ENCODE peak calls at places on chromosomes 5 and 9, in four cellular contexts. One of them, this sample, is unnamed.

GRCh38 chr5:128271859-128272446 is 188.4 kb downstream of the SLC12A2 start:
- DNase-seq in Panc1: peak
- DNase-seq in stomach: no peak
- DNase-seq in transverse colon: no peak
- DNase-seq in this sample: no peak

GRCh38 chr5:128287740-128288139 is 204.2 kb downstream of the SLC12A2 start:
- DNase-seq in stomach: no peak
- DNase-seq in Panc1: no peak
- DNase-seq in transverse colon: no peak
- DNase-seq in this sample: no peak

GRCh38 chr5:122362361-122362760 is 50.3 kb downstream of the SNCAIP start:
- DNase-seq in Panc1: no peak
- DNase-seq in stomach: no peak
- DNase-seq in transverse colon: no peak
- DNase-seq in this sample: no peak

GRCh38 chr5:142722146-142722545 is 36.3 kb upstream of the FGF1 start:
- DNase-seq in transverse colon: no peak
- DNase-seq in stomach: no peak
- DNase-seq in Panc1: no peak
- DNase-seq in this sample: no peak

GRCh38 chr5:127865273-127865672 is 162.1 kb downstream of the CCDC192 start:
- DNase-seq in Panc1: no peak
- DNase-seq in stomach: no peak
- DNase-seq in transverse colon: no peak
- DNase-seq in this sample: no peak

GRCh38 chr9:15735083-15735974 is 182.5 kb downstream of the CCDC171 start:
- DNase-seq in transverse colon: no peak
- DNase-seq in stomach: no peak
- DNase-seq in Panc1: peak
- DNase-seq in this sample: no peak

GRCh38 chr5:40333459-40334241 is 346.1 kb upstream of the PTGER4 start:
- DNase-seq in stomach: no peak
- DNase-seq in transverse colon: no peak
- DNase-seq in Panc1: no peak
- DNase-seq in this sample: no peak

GRCh38 chr5:135828793-135829150 is 5.7 kb upstream of the SLC25A48 start:
- DNase-seq in Panc1: no peak
- DNase-seq in transverse colon: no peak
- DNase-seq in stomach: no peak
- DNase-seq in this sample: no peak

GRCh38 chr9:134066546-134066922 is 1.3 kb downstream of the BRD3 start:
- DNase-seq in stomach: peak
- DNase-seq in transverse colon: no peak
- DNase-seq in Panc1: no peak
- DNase-seq in this sample: no peak

GRCh38 chr5:125210241-125210947 is 464.0 kb upstream of the ZNF608 start:
- DNase-seq in transverse colon: no peak
- DNase-seq in stomach: no peak
- DNase-seq in Panc1: no peak
- DNase-seq in this sample: no peak

GRCh38 chr5:5275211-5275610 is 135.1 kb downstream of the ADAMTS16 start:
- DNase-seq in stomach: no peak
- DNase-seq in Panc1: no peak
- DNase-seq in transverse colon: no peak
- DNase-seq in this sample: no peak

GRCh38 chr5:80713640-80714039 is 58.9 kb upstream of the DHFR start:
- DNase-seq in stomach: no peak
- DNase-seq in Panc1: no peak
- DNase-seq in transverse colon: no peak
- DNase-seq in this sample: no peak

GRCh38 chr5:6814816-6815215 is 101.6 kb downstream of the TENT4A start:
- DNase-seq in Panc1: no peak
- DNase-seq in stomach: no peak
- DNase-seq in transverse colon: peak
- DNase-seq in this sample: no peak

GRCh38 chr9:116275418-116276295 is 122.1 kb downstream of the PAPPA start:
- DNase-seq in stomach: no peak
- DNase-seq in transverse colon: no peak
- DNase-seq in Panc1: no peak
- DNase-seq in this sample: no peak

GRCh38 chr9:21943464-21943863 is 50.7 kb downstream of the CDKN2A start:
- DNase-seq in Panc1: no peak
- DNase-seq in transverse colon: no peak
- DNase-seq in stomach: no peak
- DNase-seq in this sample: no peak

GRCh38 chr9:94971378-94972131 is 245.1 kb downstream of the AOPEP start:
- DNase-seq in transverse colon: no peak
- DNase-seq in stomach: no peak
- DNase-seq in Panc1: no peak
- DNase-seq in this sample: no peak

GRCh38 chr5:178206166-178207101 is 2.1 kb downstream of the HNRNPAB start:
- DNase-seq in Panc1: no peak
- DNase-seq in transverse colon: no peak
- DNase-seq in stomach: no peak
- DNase-seq in this sample: peak

GRCh38 chr9:107614765-107615164 is 125.2 kb upstream of the KLF4 start:
- DNase-seq in stomach: no peak
- DNase-seq in Panc1: no peak
- DNase-seq in transverse colon: peak
- DNase-seq in this sample: no peak

GRCh38 chr9:129458663-129459549 is 162.0 kb downstream of the C9orf50 start:
- DNase-seq in stomach: peak
- DNase-seq in transverse colon: peak
- DNase-seq in Panc1: no peak
- DNase-seq in this sample: peak

GRCh38 chr5:179241764-179242370 is 103.4 kb downstream of the ADAMTS2 start:
- DNase-seq in stomach: no peak
- DNase-seq in Panc1: no peak
- DNase-seq in transverse colon: peak
- DNase-seq in this sample: no peak

GRCh38 chr5:123036391-123037103 is at the start of gene PPIC:
- DNase-seq in Panc1: peak
- DNase-seq in transverse colon: peak
- DNase-seq in stomach: peak
- DNase-seq in this sample: peak

GRCh38 chr9:72949918-72950325 is 2.9 kb downstream of the ALDH1A1 start:
- DNase-seq in transverse colon: no peak
- DNase-seq in Panc1: no peak
- DNase-seq in stomach: no peak
- DNase-seq in this sample: no peak

GRCh38 chr9:105698348-105698747 is 4.0 kb downstream of the TMEM38B start:
- DNase-seq in Panc1: no peak
- DNase-seq in transverse colon: no peak
- DNase-seq in stomach: no peak
- DNase-seq in this sample: no peak

GRCh38 chr9:126623667-126624452 is 10.1 kb downstream of the LMX1B start:
- DNase-seq in stomach: no peak
- DNase-seq in Panc1: no peak
- DNase-seq in transverse colon: no peak
- DNase-seq in this sample: no peak

GRCh38 chr5:130912088-130912487 is 253.0 kb downstream of the HINT1 start:
- DNase-seq in Panc1: no peak
- DNase-seq in transverse colon: no peak
- DNase-seq in stomach: no peak
- DNase-seq in this sample: no peak

GRCh38 chr5:65133473-65134110 is 348.1 kb downstream of the ADAMTS6 start:
- DNase-seq in transverse colon: no peak
- DNase-seq in Panc1: no peak
- DNase-seq in stomach: no peak
- DNase-seq in this sample: no peak

GRCh38 chr9:133539434-133539833 is 4.9 kb downstream of the ADAMTSL2 start:
- DNase-seq in transverse colon: peak
- DNase-seq in stomach: peak
- DNase-seq in Panc1: no peak
- DNase-seq in this sample: no peak

GRCh38 chr5:180315762-180316212 is 23.9 kb upstream of the MAPK9 start:
- DNase-seq in transverse colon: peak
- DNase-seq in stomach: peak
- DNase-seq in Panc1: no peak
- DNase-seq in this sample: no peak

GRCh38 chr5:131974622-131974955 is 29.1 kb upstream of the MEIKIN start:
- DNase-seq in transverse colon: no peak
- DNase-seq in stomach: no peak
- DNase-seq in Panc1: no peak
- DNase-seq in this sample: peak

GRCh38 chr9:70484232-70485130 is 70.0 kb upstream of the KLF9 start:
- DNase-seq in Panc1: peak
- DNase-seq in stomach: peak
- DNase-seq in transverse colon: peak
- DNase-seq in this sample: no peak

GRCh38 chr5:38724301-38725030 is 121.3 kb upstream of the OSMR start:
- DNase-seq in Panc1: no peak
- DNase-seq in transverse colon: no peak
- DNase-seq in stomach: no peak
- DNase-seq in this sample: no peak

GRCh38 chr9:124133752-124134151 is 122.2 kb downstream of the LHX2 start:
- DNase-seq in stomach: peak
- DNase-seq in transverse colon: peak
- DNase-seq in Panc1: no peak
- DNase-seq in this sample: no peak

GRCh38 chr5:52801329-52801728 is 13.6 kb downstream of the ITGA1 start:
- DNase-seq in transverse colon: no peak
- DNase-seq in stomach: no peak
- DNase-seq in Panc1: no peak
- DNase-seq in this sample: no peak

GRCh38 chr5:138457532-138458275 is 7.6 kb upstream of the EGR1 start:
- DNase-seq in stomach: no peak
- DNase-seq in Panc1: no peak
- DNase-seq in transverse colon: no peak
- DNase-seq in this sample: no peak

GRCh38 chr9:22986556-22986955 is 539.9 kb downstream of the DMRTA1 start:
- DNase-seq in transverse colon: no peak
- DNase-seq in Panc1: no peak
- DNase-seq in stomach: no peak
- DNase-seq in this sample: no peak

GRCh38 chr9:37839491-37840461 is 39.2 kb downstream of the DCAF10 start:
- DNase-seq in transverse colon: no peak
- DNase-seq in Panc1: no peak
- DNase-seq in stomach: no peak
- DNase-seq in this sample: no peak

GRCh38 chr9:88702985-88703384 is 168.0 kb downstream of the NXNL2 start:
- DNase-seq in stomach: no peak
- DNase-seq in transverse colon: no peak
- DNase-seq in Panc1: no peak
- DNase-seq in this sample: no peak

GRCh38 chr5:141814064-141814982 is 63.9 kb downstream of the PCDH1 start:
- DNase-seq in stomach: peak
- DNase-seq in transverse colon: peak
- DNase-seq in Panc1: peak
- DNase-seq in this sample: no peak

GRCh38 chr9:126756876-126757415 is 47.9 kb upstream of the ZBTB43 start:
- DNase-seq in Panc1: no peak
- DNase-seq in stomach: no peak
- DNase-seq in transverse colon: no peak
- DNase-seq in this sample: no peak

GRCh38 chr9:96232539-96233241 is 69.3 kb downstream of the HSD17B3 start:
- DNase-seq in Panc1: no peak
- DNase-seq in stomach: no peak
- DNase-seq in transverse colon: peak
- DNase-seq in this sample: no peak

GRCh38 chr5:157564149-157564711 is 11.3 kb downstream of the ADAM19 start:
- DNase-seq in Panc1: no peak
- DNase-seq in stomach: no peak
- DNase-seq in transverse colon: no peak
- DNase-seq in this sample: no peak

GRCh38 chr5:157560560-157560959 is 15.0 kb downstream of the ADAM19 start:
- DNase-seq in Panc1: no peak
- DNase-seq in stomach: no peak
- DNase-seq in transverse colon: no peak
- DNase-seq in this sample: no peak

GRCh38 chr5:157563373-157564148 is 12.0 kb downstream of the ADAM19 start:
- DNase-seq in transverse colon: no peak
- DNase-seq in stomach: no peak
- DNase-seq in Panc1: no peak
- DNase-seq in this sample: no peak

GRCh38 chr5:157561105-157561504 is 14.5 kb downstream of the ADAM19 start:
- DNase-seq in stomach: no peak
- DNase-seq in transverse colon: no peak
- DNase-seq in Panc1: no peak
- DNase-seq in this sample: no peak

DNA sequence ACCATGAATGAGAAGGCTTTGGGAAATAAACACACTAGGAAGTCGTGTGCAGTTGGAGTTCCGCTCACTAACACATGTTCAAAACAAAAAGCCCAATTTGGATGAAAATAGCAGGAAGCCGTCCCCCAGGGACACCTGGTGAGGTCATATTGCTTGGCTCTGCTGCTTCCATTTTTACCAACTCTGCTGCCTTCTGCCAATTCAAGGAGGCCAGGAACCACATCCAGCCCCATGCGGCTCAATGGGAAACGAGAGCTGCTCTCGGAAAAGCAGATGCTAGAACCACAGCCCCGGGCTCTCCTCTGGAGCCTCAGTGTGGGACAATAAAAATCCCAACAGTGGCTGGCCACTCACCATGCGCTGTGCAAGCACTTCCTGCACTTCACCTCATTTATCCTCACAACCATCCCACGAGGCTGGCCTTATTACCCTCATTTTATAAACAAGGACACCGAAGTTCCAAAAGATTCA is 13.4 kb downstream of the ADAM19 start:
- DNase-seq in stomach: no peak
- DNase-seq in Panc1: no peak
- DNase-seq in transverse colon: no peak
- DNase-seq in this sample: no peak
- H3K27ac ChIP-seq in stomach: peak
- H3K27ac ChIP-seq in Panc1: no peak
- H3K27ac ChIP-seq in transverse colon: peak
- H3K27ac ChIP-seq in this sample: peak

GRCh38 chr9:93129691-93130500 is 4.2 kb downstream of the NINJ1 start:
- DNase-seq in stomach: no peak
- DNase-seq in Panc1: no peak
- DNase-seq in transverse colon: peak
- DNase-seq in this sample: peak
- H3K4me3 ChIP-seq in stomach: no peak
- H3K4me3 ChIP-seq in Panc1: no peak
- H3K4me3 ChIP-seq in transverse colon: no peak
- H3K4me3 ChIP-seq in this sample: peak

DNA sequence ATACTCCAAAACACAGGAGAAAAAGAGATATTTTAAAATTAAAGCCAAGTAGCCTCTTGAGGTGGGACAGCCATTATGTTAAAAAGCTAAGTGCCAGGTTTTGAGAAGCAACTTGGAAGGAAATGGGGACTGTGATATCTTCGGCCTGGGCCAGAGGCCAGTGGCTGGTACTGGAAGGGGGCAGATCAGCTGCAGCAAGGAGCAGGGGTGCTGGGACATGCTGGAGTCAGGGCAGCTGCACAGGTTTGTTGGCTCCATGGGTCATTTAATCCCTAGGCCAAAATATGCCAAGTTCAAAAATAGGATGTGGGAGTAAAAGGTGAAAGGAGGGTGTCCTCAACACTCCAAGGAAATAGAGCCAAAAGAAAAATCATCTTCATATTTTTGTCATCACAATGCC is 30.0 kb downstream of the ADRB2 start:
- DNase-seq in Panc1: no peak
- DNase-seq in stomach: no peak
- DNase-seq in transverse colon: no peak
- DNase-seq in this sample: no peak
- H3K27ac ChIP-seq in Panc1: no peak
- H3K27ac ChIP-seq in stomach: peak
- H3K27ac ChIP-seq in transverse colon: no peak
- H3K27ac ChIP-seq in this sample: no peak

GRCh38 chr5:150785950-150786349 is 7.4 kb downstream of the SMIM3 start:
- DNase-seq in stomach: no peak
- DNase-seq in transverse colon: no peak
- DNase-seq in Panc1: no peak
- DNase-seq in this sample: no peak
- H3K4me3 ChIP-seq in stomach: no peak
- H3K4me3 ChIP-seq in transverse colon: no peak
- H3K4me3 ChIP-seq in Panc1: no peak
- H3K4me3 ChIP-seq in this sample: no peak